ENCODE peak calls at places on chromosomes 11 and 22, in six cellular contexts. W is IMR-90, B is mesendoderm, O is H1, J is H9, S is neuronal stem cell. K is an unnamed sample.

GRCh38 chr11:14242733-14243132 is 116.2 kb downstream of the RRAS2 start:
- DNase-seq in W (no peak), B (no peak), O (no peak), J (no peak), S (no peak), K (no peak)

GRCh38 chr22:29311468-29312217 is 3.9 kb downstream of the RASL10A start:
- DNase-seq in W (no peak), B (no peak), O (no peak), J (no peak), S (no peak), K (no peak)

GRCh38 chr22:28833276-28833923 is 33.0 kb upstream of the XBP1 start:
- DNase-seq in W (no peak), B (no peak), O (no peak), J (no peak), S (no peak), K (no peak)

GRCh38 chr11:9169595-9170295 is 78.3 kb upstream of the SCUBE2 start:
- DNase-seq in W (peak), B (peak), O (no peak), J (no peak), S (no peak), K (peak)

GRCh38 chr22:45731798-45732495 is 60.3 kb downstream of the ATXN10 start:
- DNase-seq in W (peak), B (peak), O (no peak), J (no peak), S (no peak), K (peak)

GRCh38 chr22:27416553-27417427 is 384.8 kb downstream of the MN1 start:
- DNase-seq in W (peak), B (peak), O (peak), J (peak), S (no peak), K (peak)

GRCh38 chr11:117064275-117064674 is 34.0 kb downstream of the SIK3 start:
- DNase-seq in W (peak), B (no peak), O (no peak), J (no peak), S (no peak), K (peak)

GRCh38 chr11:43492701-43493100 is 134.0 kb downstream of the TTC17 start:
- DNase-seq in W (no peak), B (no peak), O (no peak), J (no peak), S (no peak), K (no peak)

GRCh38 chr11:119509277-119509841 is 86.4 kb upstream of the THY1 start:
- DNase-seq in W (peak), B (no peak), O (no peak), J (no peak), S (no peak), K (no peak)

GRCh38 chr11:112613051-112613972 is 347.9 kb upstream of the NCAM1 start:
- DNase-seq in W (peak), B (no peak), O (no peak), J (no peak), S (no peak), K (peak)

GRCh38 chr11:74783241-74783871 is 34.7 kb downstream of the RNF169 start:
- DNase-seq in W (peak), B (no peak), O (no peak), J (no peak), S (no peak), K (peak)

GRCh38 chr11:72637198-72637597 is 37.0 kb downstream of the PDE2A start:
- DNase-seq in W (no peak), B (no peak), O (no peak), J (no peak), S (no peak), K (no peak)

GRCh38 chr11:94876222-94876621 is 97.1 kb downstream of the CWC15 start:
- DNase-seq in W (no peak), B (no peak), O (no peak), J (no peak), S (no peak), K (no peak)

GRCh38 chr11:94876645-94877445 is 96.5 kb downstream of the CWC15 start:
- DNase-seq in W (peak), B (peak), O (no peak), J (no peak), S (no peak), K (peak)

GRCh38 chr11:94879006-94879405 is 94.3 kb downstream of the CWC15 start:
- DNase-seq in W (no peak), B (no peak), O (no peak), J (no peak), S (no peak), K (no peak)

GRCh38 chr11:94880216-94880615 is 93.1 kb downstream of the CWC15 start:
- DNase-seq in W (peak), B (no peak), O (no peak), J (no peak), S (no peak), K (no peak)

DNA sequence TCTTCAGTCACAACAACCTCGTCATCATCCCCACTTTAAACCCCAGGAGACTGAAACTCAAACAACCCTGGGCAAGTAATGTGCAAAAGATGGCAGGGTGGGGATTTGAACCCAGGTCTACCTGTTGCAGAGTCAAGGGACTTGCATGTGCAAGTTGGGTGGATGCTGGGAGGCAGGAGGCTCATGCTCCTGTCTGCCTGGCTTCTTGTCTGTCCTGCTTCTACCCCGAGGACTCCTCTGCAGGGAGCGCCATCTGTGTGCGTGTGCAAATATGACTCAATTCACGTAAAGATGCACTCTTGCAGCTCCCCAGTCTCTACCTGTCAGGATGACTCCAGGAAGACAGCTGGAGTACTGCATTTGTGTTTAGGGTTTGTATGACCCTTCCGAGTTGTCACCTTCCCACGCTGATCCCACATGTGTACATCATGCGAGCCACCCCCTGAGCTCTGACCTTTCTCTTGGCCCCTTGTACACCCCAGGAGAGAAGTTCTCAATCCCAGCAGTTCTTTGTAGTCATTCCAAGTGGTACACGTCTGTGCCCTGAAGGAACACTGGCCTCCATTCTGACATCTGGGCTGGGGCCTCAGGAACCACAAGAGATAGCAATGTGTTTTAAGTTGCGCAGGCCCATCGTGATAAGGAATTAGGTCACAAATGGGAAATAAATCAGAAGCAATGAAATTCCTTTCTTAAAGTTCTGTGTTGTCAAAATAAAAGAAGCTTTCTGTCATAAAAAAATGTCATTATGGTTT is 95.7 kb downstream of the CWC15 start:
- DNase-seq in W (no peak), B (no peak), O (no peak), J (no peak), S (no peak), K (peak)
- H2BK5ac ChIP-seq in W (peak), B (no peak), O (no peak), J (no peak), S (no peak), K (no peak)

GRCh38 chr11:65418431-65418680 is 4.2 kb upstream of the NEAT1 start:
- DNase-seq in W (no peak), B (no peak), O (no peak), J (no peak), S (no peak), K (peak)
- H2BK5ac ChIP-seq in W (peak), B (peak), O (peak), J (no peak), S (no peak), K (peak)

GRCh38 chr11:113874920-113875413 is 405 bp downstream of the USP28 start:
- DNase-seq in W (peak), B (peak), O (no peak), J (no peak), S (no peak), K (peak)
- H2BK5ac ChIP-seq in W (no peak), B (no peak), O (peak), J (no peak), S (no peak), K (no peak)

DNA sequence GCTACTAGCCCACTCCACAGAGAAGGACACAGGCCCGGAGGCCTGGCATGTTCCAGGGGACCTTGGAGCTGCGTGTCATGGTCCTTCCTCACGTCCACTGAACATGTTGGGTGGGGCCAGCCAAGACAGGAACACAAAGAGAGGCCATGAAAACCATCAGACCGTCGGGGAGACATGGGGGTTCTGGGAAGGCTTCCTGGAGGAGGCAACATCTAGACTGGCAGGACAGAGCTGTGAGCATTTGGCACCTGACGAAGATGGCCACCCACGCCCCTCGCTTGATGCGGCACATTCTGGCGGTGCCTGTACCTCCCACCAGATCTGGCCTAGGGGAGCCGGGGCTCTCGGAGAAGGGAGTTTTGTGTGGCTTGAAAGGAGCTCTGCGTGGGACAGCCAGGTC is 24.7 kb upstream of the ARHGAP8 start:
- DNase-seq in W (no peak), B (no peak), O (no peak), J (no peak), S (no peak), K (no peak)
- H2BK5ac ChIP-seq in W (no peak), B (no peak), O (no peak), J (no peak), S (no peak), K (no peak)

DNA sequence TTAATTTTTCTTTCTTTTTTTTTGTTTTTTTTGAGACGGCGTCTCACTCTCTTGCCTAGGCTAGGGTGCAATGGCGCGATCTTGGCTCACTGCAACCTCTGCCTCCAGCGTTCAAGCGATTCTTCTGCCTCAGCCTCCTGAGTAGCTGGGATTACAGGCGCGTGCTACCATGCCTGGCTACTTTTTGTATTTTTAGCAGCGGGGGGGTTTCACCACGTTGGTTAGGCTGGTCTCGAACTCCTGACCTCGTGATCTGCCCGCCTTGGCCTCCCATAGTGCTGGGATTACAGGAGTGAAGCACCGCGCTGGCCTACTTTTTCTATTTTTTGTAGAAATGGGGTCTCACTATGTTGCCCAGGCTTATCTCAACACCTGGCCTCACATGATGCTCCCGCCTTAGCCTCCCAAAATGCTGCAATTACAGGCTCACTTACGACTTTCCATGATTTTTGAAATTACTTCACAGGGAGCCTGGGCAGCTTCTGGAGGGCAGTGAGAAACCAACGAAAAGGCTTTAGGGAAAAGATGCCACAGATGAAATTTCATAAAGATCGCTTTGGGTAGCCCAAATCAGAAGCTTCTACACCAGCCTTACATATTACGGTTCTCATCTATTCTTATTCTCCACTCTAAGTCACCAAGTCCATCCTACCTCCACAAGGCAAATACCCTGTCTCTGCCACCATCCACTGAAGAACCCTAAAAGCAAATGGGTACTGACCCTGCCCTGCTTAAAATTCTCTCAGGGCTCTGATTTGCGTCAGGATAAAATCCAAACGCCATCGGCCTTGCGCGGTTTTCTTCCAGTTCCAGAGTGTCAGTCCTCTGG is 866 bp upstream of the RRM1 start:
- DNase-seq in W (no peak), B (no peak), O (no peak), J (no peak), S (no peak), K (no peak)
- H2BK5ac ChIP-seq in W (peak), B (no peak), O (no peak), J (no peak), S (no peak), K (peak)

GRCh38 chr22:32801001-32801435 is 487 bp upstream of the TIMP3 start:
- DNase-seq in W (no peak), B (no peak), O (no peak), J (peak), S (no peak), K (peak)
- H2BK5ac ChIP-seq in W (peak), B (no peak), O (no peak), J (no peak), S (no peak), K (no peak)

GRCh38 chr11:93541884-93542752 is 1.1 kb downstream of the SMCO4 start:
- DNase-seq in W (peak), B (peak), O (peak), J (peak), S (no peak), K (peak)
- H2BK5ac ChIP-seq in W (no peak), B (no peak), O (no peak), J (no peak), S (peak), K (peak)

DNA sequence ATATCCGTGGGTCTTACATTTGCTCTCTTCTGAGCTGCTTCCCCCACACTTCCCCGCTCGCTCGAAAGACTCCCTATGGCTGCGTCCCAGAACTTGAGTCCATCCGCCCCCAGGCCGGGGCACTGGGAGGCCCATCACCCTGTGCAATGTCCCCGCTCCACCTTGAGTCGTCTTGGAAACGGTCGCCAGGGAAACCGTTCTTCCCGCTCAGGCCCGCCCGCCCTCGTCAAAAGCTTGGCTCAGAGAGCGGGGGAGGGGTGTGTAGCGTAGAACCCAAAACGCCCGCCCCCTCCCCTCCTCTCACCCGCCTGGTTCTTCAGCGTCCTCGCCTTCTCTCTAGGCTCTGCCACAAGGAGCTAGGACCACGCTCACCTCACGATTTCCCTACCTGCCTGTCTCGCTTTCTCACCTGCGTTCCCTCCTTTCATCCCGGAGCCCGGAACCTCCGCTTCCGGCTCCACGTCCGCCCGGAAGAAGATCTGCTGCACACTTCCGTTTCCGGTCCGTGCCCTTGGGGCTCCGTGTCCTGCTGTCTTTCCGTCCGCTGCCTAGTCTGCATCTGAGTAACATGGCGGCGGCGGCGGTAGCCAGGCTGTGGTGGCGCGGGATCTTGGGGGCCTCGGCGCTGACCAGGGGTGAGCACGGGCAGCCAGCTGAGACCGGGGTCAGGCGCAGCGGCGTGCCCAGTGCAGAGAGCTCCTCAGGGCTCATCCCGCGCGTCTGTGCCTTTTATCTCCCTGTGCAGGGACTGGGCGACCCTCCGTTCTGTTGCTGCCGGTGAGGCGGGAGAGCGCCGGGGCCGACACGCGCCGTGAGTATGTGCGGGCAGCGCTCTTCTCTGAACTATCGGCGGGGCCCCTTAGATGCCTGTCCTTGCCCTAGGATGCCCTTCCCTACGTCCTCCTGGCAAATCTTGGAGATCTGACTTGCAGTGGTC is at the start of the genes KBTBD4 and NDUFS3:
- DNase-seq in W (peak), B (peak), O (peak), J (peak), S (peak), K (peak)
- H2BK5ac ChIP-seq in W (peak), B (peak), O (peak), J (peak), S (peak), K (peak)

GRCh38 chr11:46916251-46916650 is 2.1 kb downstream of the LRP4 start:
- DNase-seq in W (no peak), B (no peak), O (no peak), J (no peak), S (no peak), K (no peak)

GRCh38 chr11:46914910-46915309 is 3.4 kb downstream of the LRP4 start:
- DNase-seq in W (no peak), B (no peak), O (no peak), J (no peak), S (no peak), K (no peak)

GRCh38 chr11:46913484-46913883 is 4.9 kb downstream of the LRP4 start:
- DNase-seq in W (no peak), B (peak), O (no peak), J (no peak), S (no peak), K (peak)

GRCh38 chr11:46914363-46914762 is 4.0 kb downstream of the LRP4 start:
- DNase-seq in W (peak), B (peak), O (no peak), J (no peak), S (no peak), K (peak)

GRCh38 chr11:46912526-46913150 is 5.7 kb downstream of the LRP4 start:
- DNase-seq in W (no peak), B (peak), O (peak), J (peak), S (peak), K (peak)
- H2BK5ac ChIP-seq in W (no peak), B (peak), O (peak), J (no peak), S (peak), K (peak)

DNA sequence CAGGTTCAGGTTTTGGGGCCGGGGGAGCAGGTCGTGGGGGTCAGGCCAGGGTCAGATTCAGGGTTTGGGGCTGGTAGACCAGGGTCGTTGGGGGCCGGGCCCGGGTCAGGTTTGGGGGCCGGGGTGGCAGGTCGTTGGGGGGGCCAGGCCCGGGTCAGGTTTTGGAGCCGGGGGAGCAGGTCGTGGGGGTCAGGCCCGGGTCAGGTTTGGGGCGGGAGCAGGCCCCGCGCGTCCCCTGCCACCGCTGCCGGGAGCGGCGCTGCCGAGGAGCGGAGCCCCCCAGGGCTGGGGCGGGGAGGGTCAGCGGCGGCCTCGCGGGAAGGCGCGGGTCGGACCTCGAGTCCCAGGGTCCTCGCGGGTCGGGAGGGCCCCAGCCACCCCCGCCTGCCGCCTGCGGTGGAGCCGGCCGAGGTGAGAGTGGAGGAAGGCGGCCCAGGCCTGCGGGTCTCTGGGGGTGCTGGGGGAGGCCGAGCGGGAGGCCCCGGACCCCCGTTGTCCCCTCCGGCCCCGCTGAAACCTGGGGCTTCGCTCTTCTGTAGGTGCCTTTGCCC is 543 bp downstream of the TRABD start:
- DNase-seq in W (no peak), B (no peak), O (no peak), J (no peak), S (no peak), K (no peak)
- H2BK5ac ChIP-seq in W (no peak), B (no peak), O (no peak), J (no peak), S (peak), K (no peak)